ENCODE peak calls at places on chromosomes 5 and 9, in six cellular contexts. Q, V, H, A, D and T are unnamed samples.

GRCh38 chr9:93964685-93965084 is 9.5 kb upstream of the BARX1 start:
- DNase-seq in Q (no peak), D (no peak), A (no peak), H (no peak), V (no peak), T (no peak)

GRCh38 chr5:8457187-8458037 is 588.5 kb downstream of the MTRR start:
- DNase-seq in A (peak; percentile 91), V (peak; percentile 99), D (peak; percentile 98), H (no peak), Q (peak; percentile 91), T (peak; percentile 85)

GRCh38 chr9:98678244-98678842 is 30.4 kb downstream of the GABBR2 start:
- DNase-seq in A (no peak), H (peak; percentile 26), Q (peak; percentile 20), V (peak; percentile 36), D (no peak), T (no peak)

GRCh38 chr9:16591092-16591491 is 279.4 kb downstream of the BNC2 start:
- DNase-seq in Q (no peak), H (no peak), A (no peak), V (no peak), D (no peak), T (no peak)

GRCh38 chr9:136857166-136857565 is 5.0 kb downstream of the MAMDC4 start:
- DNase-seq in D (no peak), A (peak; percentile 21), Q (no peak), V (no peak), H (no peak), T (no peak)

GRCh38 chr5:149618581-149619248 is 37.4 kb downstream of the ARHGEF37 start:
- DNase-seq in H (peak; percentile 47), D (peak; percentile 76), V (peak; percentile 70), A (no peak), Q (peak; percentile 73), T (no peak)

GRCh38 chr9:114396558-114397218 is 8.9 kb upstream of the AKNA start:
- DNase-seq in Q (peak; percentile 25), H (peak; percentile 7), D (no peak), V (no peak), A (peak; percentile 78), T (no peak)

GRCh38 chr5:128854931-128855330 is 110.4 kb upstream of the SLC27A6 start:
- DNase-seq in D (no peak), H (no peak), Q (no peak), A (no peak), V (no peak), T (no peak)

GRCh38 chr9:23829580-23830458 is 3.8 kb upstream of the ELAVL2 start:
- DNase-seq in H (no peak), A (no peak), D (no peak), Q (no peak), V (peak; percentile 20), T (no peak)

GRCh38 chr9:15277400-15278137 is 29.4 kb downstream of the TTC39B start:
- DNase-seq in V (peak; percentile 48), H (peak; percentile 4), A (no peak), Q (peak; percentile 22), D (no peak), T (no peak)

GRCh38 chr9:69213647-69214046 is 39.6 kb downstream of the TJP2 start:
- DNase-seq in D (no peak), A (no peak), H (no peak), Q (no peak), V (no peak), T (no peak)

GRCh38 chr5:111172504-111172903 is 51.7 kb upstream of the CAMK4 start:
- DNase-seq in A (no peak), H (no peak), D (peak; percentile 24), V (no peak), Q (no peak), T (no peak)

GRCh38 chr9:91073049-91073810 is 271.6 kb downstream of the SYK start:
- DNase-seq in Q (no peak), H (no peak), V (no peak), D (no peak), A (no peak), T (no peak)

GRCh38 chr9:118652935-118653334 is 716.3 kb downstream of the BRINP1 start:
- DNase-seq in D (no peak), A (no peak), V (no peak), Q (no peak), H (no peak), T (no peak)

GRCh38 chr9:14119694-14120514 is 194.0 kb downstream of the NFIB start:
- DNase-seq in Q (no peak), V (no peak), D (no peak), H (no peak), A (no peak), T (no peak)

GRCh38 chr9:114202849-114203248 is 47.5 kb downstream of the COL27A1 start:
- DNase-seq in D (no peak), A (no peak), Q (no peak), V (no peak), H (no peak), T (no peak)

GRCh38 chr5:68994645-68995044 is 99.2 kb upstream of the SLC30A5 start:
- DNase-seq in A (no peak), H (no peak), V (no peak), D (no peak), Q (no peak), T (no peak)

GRCh38 chr9:83047839-83048775 is 14.8 kb downstream of the RASEF start:
- DNase-seq in Q (peak; percentile 80), D (no peak), H (no peak), A (no peak), V (no peak), T (no peak)

GRCh38 chr5:141681295-141681694 is 735 bp downstream of the ARAP3 start:
- DNase-seq in Q (no peak), D (no peak), A (no peak), H (no peak), V (no peak), T (no peak)

GRCh38 chr9:107755267-107755666 is 265.7 kb upstream of the KLF4 start:
- DNase-seq in A (no peak), H (peak; percentile 95), V (peak; percentile 87), D (no peak), Q (peak; percentile 76), T (no peak)

GRCh38 chr9:118929317-118929716 is 439.9 kb downstream of the BRINP1 start:
- DNase-seq in A (no peak), Q (no peak), H (no peak), D (no peak), V (no peak), T (no peak)

GRCh38 chr5:80590766-80591165 is 20.7 kb upstream of the ANKRD34B start:
- DNase-seq in A (no peak), Q (no peak), H (no peak), D (no peak), V (no peak), T (no peak)

GRCh38 chr9:4739587-4740372 is 1.2 kb downstream of the AK3 start:
- DNase-seq in Q (no peak), V (no peak), H (no peak), D (no peak), A (no peak), T (no peak)

GRCh38 chr5:84378420-84378819 is 6.3 kb downstream of the EDIL3 start:
- DNase-seq in V (no peak), Q (no peak), A (no peak), H (no peak), D (no peak), T (no peak)

DNA sequence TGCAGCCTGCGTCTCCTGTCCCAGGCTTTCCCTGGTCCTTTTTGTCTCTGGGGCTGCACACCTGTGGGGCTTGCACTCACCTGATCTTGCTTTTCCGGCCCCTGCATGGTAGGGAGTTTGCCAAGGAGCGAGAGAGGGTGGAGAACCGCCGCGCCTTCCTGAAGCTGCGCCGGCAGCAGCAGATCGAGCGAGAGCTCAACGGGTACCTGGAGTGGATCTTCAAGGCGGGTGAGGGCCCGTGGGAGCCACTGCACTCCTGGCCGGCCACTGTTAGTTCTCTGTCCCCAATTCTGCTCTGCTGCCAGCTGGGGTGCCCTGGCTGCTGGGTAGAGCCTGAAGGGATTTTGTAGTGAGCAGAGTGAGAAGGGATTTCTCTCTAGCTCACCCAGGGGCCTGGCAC is 78.0 kb downstream of the CACNA1B start:
- DNase-seq in H (no peak), A (no peak), D (no peak), Q (no peak), V (no peak), T (no peak)
- H3K27ac ChIP-seq in H (no peak overlapping the region), A (no peak overlapping the region), D (no peak overlapping the region), Q (no peak overlapping the region), V (no peak overlapping the region), T (no peak overlapping the region)

GRCh38 chr5:151461312-151461711 is 13.9 kb downstream of the SLC36A1 start:
- DNase-seq in H (no peak), D (no peak), V (no peak), A (no peak), Q (no peak), T (no peak)

GRCh38 chr5:151463137-151464029 is 16.0 kb downstream of the SLC36A1 start:
- DNase-seq in V (no peak), D (no peak), H (no peak), Q (peak; percentile 10), A (no peak), T (no peak)

GRCh38 chr5:151467576-151467975 is 20.2 kb downstream of the SLC36A1 start:
- DNase-seq in A (no peak), Q (no peak), D (no peak), V (no peak), H (no peak), T (no peak)

GRCh38 chr5:151465476-151465875 is 18.1 kb downstream of the SLC36A1 start:
- DNase-seq in Q (no peak), V (no peak), A (no peak), H (no peak), D (peak; percentile 57), T (no peak)

GRCh38 chr5:151464101-151464500 is 16.7 kb downstream of the SLC36A1 start:
- DNase-seq in A (no peak), D (no peak), Q (no peak), H (no peak), V (no peak), T (no peak)
- TF ChIP-seq POLR2A in A (no peak), D (no peak), Q (no peak), H (no peak), V (no peak), T (no peak)

DNA sequence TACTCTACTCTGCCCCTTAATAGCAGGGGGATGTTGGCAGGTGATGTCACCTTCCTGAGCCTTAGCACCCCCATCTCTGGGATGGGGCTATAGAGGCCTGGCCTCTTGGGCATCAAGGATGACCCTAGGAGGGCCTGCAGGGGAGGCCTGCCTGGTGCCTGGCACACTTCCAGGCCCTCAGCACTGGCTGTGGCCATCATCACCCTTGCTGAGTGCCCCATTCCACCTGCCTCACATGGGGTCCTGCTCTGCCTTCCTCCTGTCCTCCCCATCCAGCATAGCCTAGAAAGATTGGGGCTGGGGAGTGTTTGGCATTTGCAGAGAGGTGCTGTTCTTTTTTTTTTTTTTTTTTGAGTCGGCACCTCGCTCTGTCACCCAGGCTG is 17.7 kb upstream of the PHYHD1 start:
- DNase-seq in Q (no peak), D (no peak), V (no peak), H (no peak), A (no peak), T (no peak)
- H3K27ac ChIP-seq in Q (peak overlapping the region; percentile 57), D (no peak overlapping the region), V (no peak overlapping the region), H (no peak overlapping the region), A (no peak overlapping the region), T (peak overlapping the region; percentile 76)

DNA sequence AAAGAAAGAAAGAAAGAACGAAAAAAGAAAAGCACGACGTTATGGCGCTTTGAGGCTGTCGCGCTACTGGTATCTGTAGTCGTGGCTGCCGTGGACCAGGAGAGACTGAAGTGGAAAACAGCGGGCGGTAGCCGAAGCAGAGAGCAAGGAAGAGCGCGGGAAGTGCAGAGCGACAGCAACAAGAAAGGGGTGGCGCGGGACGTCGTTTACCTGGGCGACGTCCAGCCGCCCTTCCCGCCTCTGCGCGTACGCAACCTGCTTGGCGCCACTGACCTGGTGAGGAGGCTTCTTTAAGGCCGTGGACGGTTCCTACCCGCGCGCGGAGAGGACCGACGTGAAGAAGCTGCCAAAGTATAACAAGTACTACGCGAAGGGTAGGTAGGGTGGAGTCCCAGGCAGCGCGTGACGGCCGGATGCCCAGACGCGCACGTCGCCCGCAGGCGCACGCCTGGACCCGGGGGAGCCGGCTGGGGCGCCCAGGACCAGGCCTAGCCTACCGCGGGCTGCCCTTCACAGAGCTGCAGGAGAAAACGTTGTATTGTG is 15.4 kb downstream of the CCL28 start:
- DNase-seq in H (no peak), A (peak; percentile 39), D (no peak), Q (peak; percentile 17), V (peak; percentile 26), T (peak; percentile 12)
- TF ChIP-seq POLR2A in H (no peak), A (no peak), D (no peak), Q (no peak), V (no peak), T (no peak)